ENCODE peak calls at places on chromosome 1, in nine cellular contexts. K, N, Y, C, M, O, Z, E and U are unnamed samples.

GRCh38 chr1:178275553-178275952 is 181.6 kb downstream of the RASAL2 start:
- DNase-seq in Y (no peak), Z (no peak), C (no peak), O (no peak), N (no peak), E (no peak), M (no peak), K (no peak), U (no peak)

GRCh38 chr1:233615571-233615970 is 1.7 kb downstream of the KCNK1 start:
- DNase-seq in E (no peak), M (no peak), Y (no peak), Z (no peak), O (no peak), K (no peak), C (no peak), N (no peak), U (no peak)

GRCh38 chr1:145916745-145917144 is 1.8 kb downstream of the PEX11B start:
- DNase-seq in K (no peak), O (no peak), E (no peak), N (peak; percentile 5), Y (no peak), C (no peak), M (no peak), Z (no peak), U (no peak)

GRCh38 chr1:204829133-204829532 is 41.5 kb upstream of the NFASC start:
- DNase-seq in Y (no peak), O (no peak), Z (no peak), C (no peak), K (no peak), N (no peak), M (no peak), E (no peak), U (no peak)

GRCh38 chr1:89528382-89528780 is 3.8 kb downstream of the LRRC8B start:
- DNase-seq in Y (no peak), O (no peak), Z (no peak), M (no peak), C (no peak), N (no peak), E (no peak), K (no peak), U (no peak)

GRCh38 chr1:38559180-38559874 is 300.2 kb downstream of the RRAGC start:
- DNase-seq in O (peak; percentile 85), Y (no peak), E (peak; percentile 23), C (peak; percentile 79), K (no peak), Z (no peak), N (no peak), M (no peak), U (no peak)

GRCh38 chr1:39409055-39409816 is 82.2 kb upstream of the BMP8A start:
- DNase-seq in C (peak; percentile 66), M (no peak), Y (peak; percentile 21), K (peak; percentile 58), O (peak; percentile 54), Z (peak; percentile 31), N (no peak), E (peak; percentile 61), U (no peak)

GRCh38 chr1:53502641-53503432 is 43.6 kb downstream of the DMRTB1 start:
- DNase-seq in E (no peak), O (no peak), N (no peak), Y (peak; percentile 10), Z (no peak), K (peak; percentile 23), C (no peak), M (no peak), U (no peak)

GRCh38 chr1:95005584-95005983 is 67.2 kb downstream of the ALG14 start:
- DNase-seq in C (no peak), K (no peak), M (no peak), O (no peak), Z (no peak), Y (no peak), N (no peak), E (no peak), U (no peak)

GRCh38 chr1:113812661-113813135 is 422 bp upstream of the RSBN1 start:
- DNase-seq in O (peak; percentile 8), M (no peak), C (no peak), K (peak; percentile 51), N (no peak), Y (no peak), Z (no peak), E (peak; percentile 32), U (no peak)

GRCh38 chr1:22507582-22507981 is 55.7 kb upstream of the EPHA8 start:
- DNase-seq in Y (no peak), Z (no peak), C (no peak), N (no peak), E (no peak), O (no peak), K (no peak), M (no peak), U (no peak)

GRCh38 chr1:46747683-46748288 is 28.9 kb upstream of the EFCAB14 start:
- DNase-seq in N (peak; percentile 20), E (no peak), M (peak; percentile 71), Y (peak; percentile 47), C (no peak), O (peak; percentile 69), K (no peak), Z (peak; percentile 47), U (no peak)

GRCh38 chr1:45067806-45068205 is 55.8 kb downstream of the UROD start:
- DNase-seq in O (no peak), C (no peak), N (no peak), K (no peak), Z (no peak), M (no peak), E (no peak), Y (no peak), U (no peak)

GRCh38 chr1:84377480-84378095 is 20.7 kb upstream of the DNASE2B start:
- DNase-seq in C (no peak), N (peak; percentile 90), Y (no peak), K (no peak), Z (no peak), E (peak; percentile 16), O (peak; percentile 45), M (no peak), U (no peak)

GRCh38 chr1:108072294-108072693 is 107.3 kb upstream of the VAV3 start:
- DNase-seq in Z (no peak), E (no peak), M (no peak), N (no peak), K (no peak), Y (no peak), O (no peak), C (no peak), U (no peak)

GRCh38 chr1:51519048-51519856 is at the start of gene EPS15:
- DNase-seq in K (peak; percentile 94), M (peak; percentile 94), O (peak; percentile 89), N (peak; percentile 52), C (peak; percentile 95), Y (peak; percentile 82), Z (peak; percentile 73), E (peak; percentile 88), U (peak; percentile 90)

DNA sequence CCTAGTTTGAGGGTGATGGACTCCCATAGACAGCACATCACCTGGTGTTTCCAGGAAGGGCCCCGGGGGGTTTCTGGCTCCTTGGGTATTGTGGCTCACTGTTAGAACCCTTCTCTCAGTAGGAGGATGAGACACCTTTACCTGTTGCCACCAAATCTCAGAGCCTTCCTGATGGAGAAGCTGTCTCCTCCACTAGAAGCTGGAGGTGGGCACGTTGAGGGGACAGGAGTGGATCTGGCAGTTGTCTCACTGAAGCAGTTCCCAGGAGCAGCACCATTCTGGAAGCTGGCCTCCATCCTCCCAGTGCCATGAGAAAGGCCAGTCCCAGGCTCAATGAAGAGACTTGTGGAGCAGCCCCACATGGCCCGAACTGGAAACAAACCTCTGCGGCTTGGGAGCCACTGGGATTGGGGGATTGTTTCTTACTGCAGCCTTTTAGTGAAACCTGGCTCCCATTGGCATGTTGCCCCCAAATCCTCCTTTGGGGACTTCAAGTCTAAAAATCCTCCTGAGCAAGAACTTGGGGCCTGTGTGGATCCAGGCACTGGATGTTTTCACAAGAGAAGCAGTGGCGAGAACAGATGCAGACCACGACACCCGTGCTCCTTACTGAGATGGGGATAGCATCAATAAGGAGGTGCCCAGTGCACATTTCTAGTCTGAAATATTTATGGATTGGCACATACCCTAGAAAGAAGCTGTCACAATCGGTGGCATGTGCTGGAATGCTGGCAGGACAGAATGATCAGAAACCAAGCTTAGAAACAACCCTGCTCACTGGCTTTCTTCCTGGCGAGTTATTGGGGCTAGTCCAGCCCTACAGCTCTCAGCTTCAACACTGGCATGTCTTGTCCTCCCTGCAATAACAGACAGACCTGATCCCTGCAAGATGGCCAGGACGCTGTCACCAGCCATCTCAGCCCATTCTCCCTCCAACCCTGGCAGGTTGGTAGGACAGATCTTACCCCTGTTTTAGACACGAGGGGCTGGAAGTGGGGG is 223.7 kb upstream of the AJAP1 start:
- DNase-seq in M (no peak), Z (no peak), C (no peak), E (no peak), K (no peak), Y (no peak), O (no peak), N (no peak), U (no peak)
- H3K9me3 ChIP-seq in M (no peaks in the 10 kb centered on the region), Z (peaks cover 4% of the 10 kb centered on the region), C (no peaks in the 10 kb centered on the region), E (no peaks in the 10 kb centered on the region), K (no peaks in the 10 kb centered on the region), Y (no peaks in the 10 kb centered on the region), O (no peaks in the 10 kb centered on the region), N (no peaks in the 10 kb centered on the region), U (no peaks in the 10 kb centered on the region)

GRCh38 chr1:159946242-159947187 is 1.1 kb upstream of the IGSF9 start:
- DNase-seq in M (no peak), K (no peak), Y (no peak), O (no peak), E (no peak), N (no peak), Z (no peak), C (no peak), U (no peak)
- H3K4me3 ChIP-seq in M (no peak overlapping the region), K (peak overlapping the region; percentile 65), Y (peak overlapping the region; percentile 41), O (no peak overlapping the region), E (no peak overlapping the region), N (no peak overlapping the region), Z (peak overlapping the region; percentile 79), C (peak overlapping the region; percentile 53), U (peak overlapping the region; percentile 41)

DNA sequence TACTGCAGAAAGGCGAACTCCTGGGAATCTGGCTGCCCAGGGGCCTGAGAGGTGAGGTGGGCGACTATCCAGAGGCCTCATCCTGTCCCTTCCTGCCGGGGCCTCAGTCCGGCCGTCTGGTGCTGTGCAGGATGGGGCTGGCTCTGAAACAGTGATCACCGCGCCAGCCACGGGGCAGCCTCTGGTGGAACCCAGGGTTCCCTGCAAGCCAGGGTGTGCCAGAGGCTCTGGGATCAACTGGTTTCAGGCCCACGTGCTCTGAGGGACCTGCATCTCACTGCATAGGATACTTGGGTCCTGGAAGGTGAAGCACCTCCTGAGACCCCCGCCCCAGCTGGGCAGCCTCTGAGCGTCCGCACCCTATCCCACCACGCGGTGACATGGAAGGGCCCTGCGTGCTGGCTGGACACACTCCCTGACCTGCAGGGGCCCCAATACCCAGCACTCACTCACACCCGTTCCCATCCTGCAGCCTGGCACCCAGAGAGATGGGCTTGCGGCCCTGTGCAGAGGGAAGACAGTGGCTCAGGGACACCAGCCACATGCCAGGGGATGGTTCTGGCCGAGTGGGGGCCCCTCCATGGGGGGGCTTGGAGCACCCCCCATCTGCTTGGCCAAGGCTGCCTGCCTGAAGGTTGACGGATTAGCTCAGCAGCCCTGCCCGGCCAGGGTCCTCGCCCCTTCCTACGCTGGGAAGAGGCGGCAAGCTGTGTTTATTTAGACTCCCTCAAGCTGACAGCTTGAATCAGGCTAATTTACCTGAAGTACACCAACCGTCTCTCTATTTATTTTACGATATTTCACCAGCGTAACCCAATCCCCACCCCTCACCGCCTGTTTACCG is 64.3 kb upstream of the TTC34 start:
- DNase-seq in E (no peak), O (no peak), C (no peak), Z (no peak), Y (no peak), M (no peak), K (peak; percentile 43), N (no peak), U (no peak)
- H3K9me3 ChIP-seq in E (no peaks in the 10 kb centered on the region), O (no peaks in the 10 kb centered on the region), C (peaks cover 3% of the 10 kb centered on the region), Z (peaks cover 3% of the 10 kb centered on the region), Y (no peaks in the 10 kb centered on the region), M (no peaks in the 10 kb centered on the region), K (peaks cover 2% of the 10 kb centered on the region), N (no peaks in the 10 kb centered on the region), U (peaks cover 3% of the 10 kb centered on the region)

GRCh38 chr1:151371744-151372410 is 628 bp downstream of the SELENBP1 start:
- DNase-seq in Y (peak; percentile 39), N (peak; percentile 8), K (peak; percentile 77), E (peak; percentile 73), M (no peak), C (peak; percentile 83), Z (no peak), O (peak; percentile 70), U (no peak)
- H3K4me3 ChIP-seq in Y (peak overlapping the region; percentile 32), N (peak overlapping the region; percentile 34), K (peak overlapping the region; percentile 76), E (peak overlapping the region; percentile 25), M (no peak overlapping the region), C (peak overlapping the region; percentile 61), Z (peak overlapping the region; percentile 77), O (peak overlapping the region; percentile 18), U (no peak overlapping the region)